ENCODE peak calls at places on chromosomes 13 and 19, in nine cellular contexts. C is G401; I is stimulated activated CD8-positive, alpha-beta memory T cell treated with anti-CD3 and anti-CD28 coated beads, Interleukin-12 subunit alpha, Interleukin-12 subunit beta, amount 100 ng/mL, for 1 hour; K is CD8-positive, alpha-beta T cell; P is kidney epithelial cell; L is iris pigment epithelial cell; G is tibial artery; X is T-cell; F is KG1. B is an unnamed sample.

GRCh38 chr19:913080-913748 is at the start of gene R3HDM4:
- DNase-seq in C (peak; percentile 63), I (peak; percentile 68), K (peak; percentile 79), P (no peak), L (peak; percentile 52), G (peak; percentile 88), X (peak; percentile 87), F (peak; percentile 2), B (no peak)

GRCh38 chr13:107864543-107865460 is 350.5 kb downstream of the LIG4 start:
- DNase-seq in C (peak; percentile 56), I (no peak), K (no peak), P (no peak), L (peak; percentile 83), G (no peak), X (no peak), F (peak; percentile 49), B (no peak)

GRCh38 chr13:28528848-28529247 is 33.9 kb upstream of the FLT1 start:
- DNase-seq in C (no peak), I (no peak), K (no peak), P (no peak), L (no peak), G (no peak), X (no peak), F (no peak), B (no peak)

GRCh38 chr19:38015216-38015615 is 108.2 kb downstream of the SIPA1L3 start:
- DNase-seq in C (no peak), I (no peak), K (no peak), P (no peak), L (no peak), G (no peak), X (no peak), F (no peak), B (no peak)

GRCh38 chr19:11673608-11674041 is 65.1 kb downstream of the ZNF823 start:
- DNase-seq in C (peak; percentile 82), I (no peak), K (no peak), P (no peak), L (peak; percentile 62), G (peak; percentile 77), X (no peak), F (no peak), B (no peak)

GRCh38 chr13:30119476-30119875 is 187.9 kb downstream of the KATNAL1 start:
- DNase-seq in C (no peak), I (no peak), K (peak; percentile 16), P (peak; percentile 48), L (peak; percentile 63), G (no peak), X (peak; percentile 43), F (no peak), B (no peak)

GRCh38 chr19:7544626-7545025 is 9.1 kb downstream of the PNPLA6 start:
- DNase-seq in C (no peak), I (no peak), K (no peak), P (no peak), L (no peak), G (no peak), X (no peak), F (peak; percentile 20), B (no peak)

GRCh38 chr13:52447354-52447753 is 3.1 kb downstream of the VPS36 start:
- DNase-seq in C (no peak), I (no peak), K (no peak), P (no peak), L (no peak), G (no peak), X (no peak), F (no peak), B (no peak)

GRCh38 chr13:50552424-50552966 is 291.0 kb downstream of the DLEU7 start:
- DNase-seq in C (no peak), I (no peak), K (no peak), P (no peak), L (peak; percentile 32), G (no peak), X (no peak), F (no peak), B (no peak)